ENCODE peak calls at places on chromosome 9, in seven cellular contexts. X, A, R, F, O, V and C are unnamed samples.
A peak's percentile ranks its signal among the peaks of the same experiment; 100 is the strongest.

GRCh38 chr9:6667633-6668280 is 22.2 kb upstream of the GLDC start:
- DNase-seq in X (peak; percentile 35), A (peak; percentile 46), R (no peak), F (no peak), O (peak; percentile 13), V (no peak), C (no peak)

GRCh38 chr9:124450241-124450924 is at the start of gene ADGRD2:
- DNase-seq in X (peak; percentile 24), A (peak; percentile 89), R (peak; percentile 47), F (no peak), O (no peak), V (no peak), C (peak; percentile 63)

GRCh38 chr9:5288591-5288990 is 15.9 kb downstream of the RLN2 start:
- DNase-seq in X (no peak), A (no peak), R (no peak), F (no peak), O (no peak), V (no peak), C (no peak)

GRCh38 chr9:100690438-100690837 is 112.6 kb downstream of the CAVIN4 start:
- DNase-seq in X (no peak), A (no peak), R (no peak), F (no peak), O (no peak), V (no peak), C (no peak)

GRCh38 chr9:7799234-7799933 is at the start of gene DMAC1:
- DNase-seq in X (peak; percentile 76), A (peak; percentile 87), R (peak; percentile 74), F (peak; percentile 56), O (peak; percentile 77), V (peak; percentile 65), C (peak; percentile 39)

GRCh38 chr9:109401169-109401989 is 80.5 kb upstream of the EPB41L4B start:
- DNase-seq in X (peak; percentile 65), A (peak; percentile 89), R (peak; percentile 74), F (no peak), O (no peak), V (no peak), C (peak; percentile 2)

GRCh38 chr9:90547896-90548295 is 94.7 kb downstream of the DIRAS2 start:
- DNase-seq in X (no peak), A (peak; percentile 4), R (no peak), F (no peak), O (no peak), V (no peak), C (no peak)

GRCh38 chr9:131266301-131267229 is 9.7 kb downstream of the FAM78A start:
- DNase-seq in X (no peak), A (no peak), R (no peak), F (no peak), O (no peak), V (no peak), C (no peak)

GRCh38 chr9:89247431-89248370 is 63.3 kb upstream of the CKS2 start:
- DNase-seq in X (no peak), A (peak; percentile 63), R (no peak), F (peak; percentile 21), O (no peak), V (no peak), C (no peak)

GRCh38 chr9:127682351-127683136 is 24.2 kb upstream of the CFAP157 start:
- DNase-seq in X (no peak), A (no peak), R (no peak), F (no peak), O (no peak), V (no peak), C (no peak)

GRCh38 chr9:4833781-4834560 is 41.2 kb downstream of the RCL1 start:
- DNase-seq in X (no peak), A (no peak), R (no peak), F (no peak), O (no peak), V (no peak), C (no peak)

GRCh38 chr9:90188656-90189055 is 454.0 kb downstream of the DIRAS2 start:
- DNase-seq in X (no peak), A (no peak), R (no peak), F (no peak), O (no peak), V (no peak), C (no peak)

GRCh38 chr9:129587487-129588262 is 33.2 kb downstream of the C9orf50 start:
- DNase-seq in X (no peak), A (no peak), R (no peak), F (no peak), O (no peak), V (no peak), C (no peak)

GRCh38 chr9:120937596-120937995 is 11.0 kb upstream of the TRAF1 start:
- DNase-seq in X (no peak), A (no peak), R (no peak), F (no peak), O (no peak), V (no peak), C (no peak)

GRCh38 chr9:136532799-136533774 is 12.8 kb downstream of the NOTCH1 start:
- DNase-seq in X (peak; percentile 10), A (no peak), R (no peak), F (no peak), O (peak; percentile 59), V (no peak), C (no peak)

GRCh38 chr9:135448570-135449180 is 30.9 kb upstream of the PPP1R26 start:
- DNase-seq in X (no peak), A (peak; percentile 21), R (no peak), F (no peak), O (no peak), V (no peak), C (no peak)

GRCh38 chr9:5278486-5278885 is 26.0 kb downstream of the RLN2 start:
- DNase-seq in X (no peak), A (no peak), R (no peak), F (no peak), O (no peak), V (no peak), C (no peak)

GRCh38 chr9:6383551-6384225 is 29.3 kb upstream of the UHRF2 start:
- DNase-seq in X (no peak), A (no peak), R (no peak), F (peak; percentile 43), O (no peak), V (no peak), C (no peak)

GRCh38 chr9:125544988-125545651 is 161.9 kb downstream of the MAPKAP1 start:
- DNase-seq in X (peak; percentile 24), A (no peak), R (no peak), F (no peak), O (no peak), V (peak; percentile 37), C (no peak)

GRCh38 chr9:87324613-87325194 is 173.0 kb upstream of the DAPK1 start:
- DNase-seq in X (peak; percentile 79), A (peak; percentile 70), R (no peak), F (no peak), O (peak; percentile 43), V (no peak), C (peak; percentile 31)

GRCh38 chr9:113454914-113455761 is 8.4 kb upstream of the RGS3 start:
- DNase-seq in X (peak; percentile 50), A (peak; percentile 37), R (no peak), F (peak; percentile 50), O (no peak), V (no peak), C (peak; percentile 20)

GRCh38 chr9:4592886-4593285 is 69.2 kb upstream of the PLPP6 start:
- DNase-seq in X (no peak), A (no peak), R (no peak), F (no peak), O (no peak), V (no peak), C (no peak)

GRCh38 chr9:133043449-133044035 is 12.7 kb downstream of the GTF3C5 start:
- DNase-seq in X (no peak), A (no peak), R (no peak), F (no peak), O (no peak), V (no peak), C (no peak)

GRCh38 chr9:85263288-85263687 is 478.5 kb downstream of the AGTPBP1 start:
- DNase-seq in X (no peak), A (no peak), R (no peak), F (no peak), O (no peak), V (no peak), C (no peak)